ENCODE peak calls at places on chromosomes 13 and 19, in six cellular contexts. H is IMR-90, F is coronary artery, Z is heart right ventricle, G is esophagus squamous epithelium, M is fibroblast of mammary gland. J is an unnamed sample.

GRCh38 chr13:77828815-77829214 is 89.8 kb downstream of the EDNRB start:
- DNase-seq in H (no peak), F (no peak), Z (no peak), G (no peak), M (no peak), J (no peak)

GRCh38 chr13:70964124-70964523 is 855.9 kb upstream of the KLHL1 start:
- DNase-seq in H (no peak), F (no peak), Z (no peak), G (no peak), M (no peak), J (no peak)

GRCh38 chr13:89925107-89925506 is 1422.4 kb upstream of the MIR17HG start:
- DNase-seq in H (peak; percentile 2), F (no peak), Z (no peak), G (no peak), M (peak; percentile 37), J (no peak)

GRCh38 chr19:39065928-39066327 is 18.2 kb upstream of the ACP7 start:
- DNase-seq in H (no peak), F (no peak), Z (no peak), G (no peak), M (no peak), J (no peak)

GRCh38 chr19:1302534-1303239 is 17.0 kb downstream of the EFNA2 start:
- DNase-seq in H (no peak), F (no peak), Z (no peak), G (no peak), M (no peak), J (no peak)

GRCh38 chr13:99854376-99854775 is 117.2 kb downstream of the ZIC5 start:
- DNase-seq in H (no peak), F (no peak), Z (no peak), G (no peak), M (no peak), J (no peak)

GRCh38 chr13:97353927-97354326 is 80.0 kb upstream of the RAP2A start:
- DNase-seq in H (peak; percentile 62), F (no peak), Z (no peak), G (no peak), M (peak; percentile 28), J (no peak)

GRCh38 chr13:51396352-51396751 is 56.5 kb downstream of the INTS6 start:
- DNase-seq in H (peak; percentile 33), F (no peak), Z (no peak), G (no peak), M (peak; percentile 38), J (no peak)

GRCh38 chr13:113653264-113654174 is 4.5 kb downstream of the ATP4B start:
- DNase-seq in H (no peak), F (peak; percentile 53), Z (no peak), G (no peak), M (no peak), J (no peak)

GRCh38 chr13:70732611-70733010 is 624.4 kb upstream of the KLHL1 start:
- DNase-seq in H (no peak), F (no peak), Z (no peak), G (no peak), M (no peak), J (no peak)

GRCh38 chr13:28163587-28163986 is 25.2 kb downstream of the PAN3 start:
- DNase-seq in H (no peak), F (no peak), Z (no peak), G (no peak), M (no peak), J (no peak)

GRCh38 chr13:90445179-90445578 is 902.3 kb upstream of the MIR17HG start:
- DNase-seq in H (peak; percentile 90), F (no peak), Z (no peak), G (no peak), M (peak; percentile 88), J (peak; percentile 80)

GRCh38 chr13:59747529-59747928 is 416.2 kb downstream of the DIAPH3 start:
- DNase-seq in H (no peak), F (no peak), Z (no peak), G (no peak), M (no peak), J (no peak)

GRCh38 chr13:31090096-31090495 is 71.6 kb downstream of the HSPH1 start:
- DNase-seq in H (no peak), F (no peak), Z (no peak), G (no peak), M (no peak), J (no peak)

GRCh38 chr13:33571618-33572017 is 246.3 kb upstream of the RFC3 start:
- DNase-seq in H (no peak), F (no peak), Z (no peak), G (no peak), M (no peak), J (no peak)

GRCh38 chr13:113548171-113548641 is 36.3 kb upstream of the TFDP1 start:
- DNase-seq in H (no peak), F (peak; percentile 73), Z (no peak), G (no peak), M (peak; percentile 66), J (no peak)

GRCh38 chr19:52748336-52748950 is 13.6 kb upstream of the ZNF611 start:
- DNase-seq in H (peak; percentile 57), F (no peak), Z (no peak), G (no peak), M (peak; percentile 47), J (no peak)

GRCh38 chr19:38878575-38879399 is 712 bp upstream of the RINL start:
- DNase-seq in H (no peak), F (no peak), Z (no peak), G (no peak), M (no peak), J (no peak)

GRCh38 chr19:51531349-51532315 is at the start of gene SIGLEC6:
- DNase-seq in H (no peak), F (no peak), Z (peak; percentile 34), G (peak; percentile 32), M (no peak), J (no peak)

GRCh38 chr13:43180036-43180660 is 156.8 kb downstream of the DNAJC15 start:
- DNase-seq in H (no peak), F (no peak), Z (no peak), G (no peak), M (no peak), J (no peak)

GRCh38 chr13:48155850-48156249 is 60.9 kb upstream of the MED4 start:
- DNase-seq in H (peak; percentile 33), F (no peak), Z (no peak), G (no peak), M (peak; percentile 70), J (peak; percentile 41)

GRCh38 chr13:23467048-23467931 is 33.8 kb upstream of the SACS start:
- DNase-seq in H (peak; percentile 43), F (no peak), Z (no peak), G (no peak), M (peak; percentile 44), J (peak; percentile 92)
- H3K4me3 ChIP-seq in H (no peak overlapping the region), F (no peak overlapping the region), Z (peak overlapping the region; percentile 58), G (no peak overlapping the region), M (no peak overlapping the region), J (peak overlapping the region; percentile 38)

GRCh38 chr13:39970177-39970846 is 314.9 kb downstream of the COG6 start:
- DNase-seq in H (no peak), F (no peak), Z (no peak), G (no peak), M (no peak), J (no peak)

GRCh38 chr13:39971526-39971925 is 316.1 kb downstream of the COG6 start:
- DNase-seq in H (no peak), F (no peak), Z (no peak), G (no peak), M (no peak), J (no peak)

GRCh38 chr13:39965309-39965708 is 309.8 kb downstream of the COG6 start:
- DNase-seq in H (no peak), F (no peak), Z (no peak), G (no peak), M (no peak), J (no peak)

GRCh38 chr13:39967199-39967959 is 311.9 kb downstream of the COG6 start:
- DNase-seq in H (no peak), F (no peak), Z (no peak), G (no peak), M (peak; percentile 12), J (no peak)

DNA sequence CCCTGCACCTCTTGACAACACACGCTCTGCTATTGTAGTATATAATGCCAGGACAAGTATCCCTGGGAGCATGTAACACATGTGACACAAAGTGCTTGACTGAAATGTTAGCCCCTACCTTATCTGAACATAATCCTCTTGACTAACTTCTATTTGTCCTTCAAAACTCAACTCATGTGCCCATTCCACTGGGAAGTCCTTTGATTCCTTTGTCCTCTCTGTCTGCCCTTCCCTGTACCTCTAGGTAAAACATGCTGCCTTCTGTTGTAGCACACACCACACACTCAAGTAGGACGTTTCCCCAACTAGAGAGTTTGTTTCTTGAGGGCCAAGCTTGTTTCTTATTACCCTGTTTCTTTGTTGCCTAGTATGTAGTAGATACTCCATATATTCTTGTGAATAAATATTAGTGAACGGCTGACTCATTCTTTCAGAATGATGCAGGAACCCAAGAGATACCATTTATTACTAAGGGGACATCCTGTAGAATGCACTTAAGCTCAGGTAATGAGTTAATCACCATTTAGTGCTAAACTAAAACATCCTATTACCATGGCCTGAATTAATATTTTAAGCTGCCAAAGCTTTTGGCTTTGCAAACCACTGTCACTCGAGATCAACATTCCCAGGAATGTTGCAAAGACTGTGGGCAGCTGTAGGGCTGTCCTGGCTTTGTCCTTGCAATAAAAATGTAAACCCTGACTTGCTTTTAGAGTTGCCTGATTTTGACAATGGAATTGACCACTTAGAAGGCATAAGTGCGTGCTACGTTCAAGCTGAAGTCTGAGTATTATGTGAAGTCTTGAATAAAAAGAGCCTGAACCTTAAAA is 313.4 kb downstream of the COG6 start:
- DNase-seq in H (no peak), F (no peak), Z (no peak), G (no peak), M (no peak), J (no peak)
- TF ChIP-seq CTCF in H (no peak), F (no peak), Z (no peak), G (no peak), M (no peak), J (no peak)

DNA sequence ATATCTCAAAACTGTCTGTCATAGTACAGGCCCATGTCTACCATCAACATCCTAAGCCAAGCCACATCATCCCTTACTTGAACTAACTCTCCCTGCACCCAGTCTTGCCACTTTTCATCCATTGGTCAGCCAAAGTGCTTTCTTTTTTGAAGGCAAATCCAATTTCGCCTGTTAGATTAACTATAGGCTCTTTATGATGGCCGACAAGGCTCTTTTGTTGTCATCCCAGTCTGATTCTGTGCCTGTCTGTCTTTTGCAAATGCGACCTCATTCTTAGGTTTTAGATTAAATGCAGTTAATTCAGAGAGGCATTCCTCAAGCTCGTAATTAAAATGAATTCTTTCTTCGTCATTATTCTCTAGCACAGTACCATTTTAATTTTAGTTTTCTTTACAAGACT is 148.3 kb downstream of the HS6ST3 start:
- DNase-seq in H (no peak), F (no peak), Z (no peak), G (no peak), M (no peak), J (no peak)
- H3K4me3 ChIP-seq in H (no peak overlapping the region), F (no peak overlapping the region), Z (no peak overlapping the region), G (no peak overlapping the region), M (no peak overlapping the region), J (no peak overlapping the region)

DNA sequence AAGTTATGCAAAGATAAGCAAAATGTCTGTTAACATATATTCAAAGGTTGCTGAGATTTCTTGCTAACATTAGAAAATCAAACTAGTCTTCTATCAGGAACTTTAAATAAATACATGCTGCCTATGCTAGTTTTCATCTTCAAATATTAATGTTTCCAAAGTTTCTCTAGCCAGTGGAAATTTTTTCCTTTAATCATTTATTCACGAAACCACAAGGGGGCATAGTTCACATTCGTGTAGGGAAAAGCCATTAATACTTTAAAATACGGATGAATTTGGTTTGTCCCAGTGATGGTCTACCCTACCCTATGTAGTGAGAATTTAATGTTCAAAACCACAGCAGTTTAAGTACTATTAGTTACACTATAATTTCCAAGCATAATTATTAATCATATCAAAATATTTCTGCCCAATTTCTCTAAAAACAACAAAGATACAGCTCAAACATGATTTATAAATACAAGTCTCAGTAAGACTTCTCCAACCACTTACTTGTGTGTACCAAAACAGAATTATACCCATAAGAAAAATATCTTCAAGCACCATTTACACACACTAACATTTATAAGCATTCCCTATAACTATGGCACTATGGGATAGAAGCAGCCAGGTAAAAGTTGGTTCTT is 16.2 kb downstream of the NUFIP1 start:
- DNase-seq in H (peak; percentile 38), F (no peak), Z (no peak), G (no peak), M (peak; percentile 50), J (no peak)
- TF ChIP-seq CTCF in H (peak; percentile 57), F (peak; percentile 21), Z (peak; percentile 69), G (peak; percentile 63), M (peak; percentile 49), J (peak; percentile 20)

J was measured in HFF-Myc.